ENCODE peak calls at places on chromosomes 3 and 15, in five cellular contexts. K is PC-3, B is SK-N-SH, A is neural progenitor cell, G is MM.1S. J is an unnamed sample.

GRCh38 chr15:58724471-58724870 is 25.0 kb downstream of the ADAM10 start:
- DNase-seq in G (no peak), K (no peak), B (no peak), A (no peak), J (peak; percentile 44)

GRCh38 chr15:85977586-85977985 is 102.1 kb upstream of the AGBL1 start:
- DNase-seq in B (no peak), A (no peak), K (no peak), G (no peak), J (no peak)

GRCh38 chr15:46768287-46768686 is 949.0 kb upstream of the SEMA6D start:
- DNase-seq in B (no peak), A (no peak), G (no peak), K (no peak), J (no peak)

GRCh38 chr3:128950223-128950938 is 43.5 kb downstream of the CFAP92 start:
- DNase-seq in G (peak; percentile 40), A (peak; percentile 61), B (peak; percentile 53), K (peak; percentile 12), J (peak; percentile 19)

GRCh38 chr15:91664224-91664836 is 189.2 kb upstream of the SLCO3A1 start:
- DNase-seq in B (no peak), A (no peak), G (no peak), K (no peak), J (no peak)

GRCh38 chr3:140455476-140455875 is 222.4 kb upstream of the TRIM42 start:
- DNase-seq in A (no peak), K (no peak), B (no peak), G (no peak), J (no peak)

GRCh38 chr15:94294556-94294955 is 63.2 kb downstream of the MCTP2 start:
- DNase-seq in K (no peak), G (no peak), A (no peak), B (no peak), J (no peak)

GRCh38 chr3:44682182-44682896 is 30.1 kb upstream of the ZNF502 start:
- DNase-seq in B (no peak), G (no peak), K (peak; percentile 17), A (no peak), J (peak; percentile 80)

GRCh38 chr3:52839892-52840545 is 5.2 kb upstream of the MUSTN1 start:
- DNase-seq in K (peak; percentile 22), A (no peak), B (no peak), G (no peak), J (peak; percentile 9)

GRCh38 chr3:129793356-129793755 is 100.2 kb downstream of the TMCC1 start:
- DNase-seq in K (peak; percentile 48), B (no peak), G (no peak), A (peak; percentile 42), J (peak; percentile 31)

GRCh38 chr3:106386050-106386449 is 517.2 kb upstream of the CBLB start:
- DNase-seq in K (no peak), G (no peak), A (no peak), B (no peak), J (no peak)
- H3K4me3 ChIP-seq in K (no peak overlapping the region), G (no peak overlapping the region), A (no peak overlapping the region), B (no peak overlapping the region), J (no peak overlapping the region)

DNA sequence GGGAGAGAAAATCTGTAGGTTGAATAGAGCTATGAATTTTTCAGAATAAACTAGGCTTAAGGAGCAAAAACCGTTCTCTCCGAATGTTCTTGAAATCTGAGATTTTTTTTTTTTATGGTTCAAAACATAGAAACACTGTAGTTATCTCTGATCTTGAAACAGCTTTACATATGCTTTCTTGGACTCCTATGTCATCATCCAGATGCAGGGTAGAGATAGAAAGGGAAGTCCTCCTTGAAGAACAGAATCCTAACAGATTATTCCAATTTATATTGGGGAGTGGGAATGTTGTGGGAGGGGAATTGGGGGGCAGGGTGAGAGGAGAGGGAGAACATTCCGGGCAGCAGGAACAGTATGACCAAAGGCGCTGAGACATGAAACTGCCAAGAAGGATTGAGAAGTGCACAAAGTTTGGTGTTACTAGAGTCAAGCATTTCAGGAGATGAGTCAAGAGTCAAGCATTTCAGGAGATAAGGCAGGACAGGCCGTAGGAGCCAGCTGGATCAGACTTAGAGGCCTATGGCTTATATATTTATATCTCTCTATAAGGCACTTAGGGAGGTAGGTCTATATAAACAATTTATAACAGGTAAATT is 21.9 kb upstream of the ST3GAL6 start:
- DNase-seq in A (no peak), K (peak; percentile 71), G (no peak), B (no peak), J (no peak)
- H3F3A ChIP-seq in A (no peaks in the 10 kb centered on the region), K (no peaks in the 10 kb centered on the region), G (peaks cover 43% of the 10 kb centered on the region), B (no peaks in the 10 kb centered on the region), J (no peaks in the 10 kb centered on the region)

GRCh38 chr3:157406376-157406775 is 30.3 kb upstream of the PTX3 start:
- DNase-seq in G (no peak), A (no peak), K (no peak), B (no peak), J (no peak)
- H3K9ac ChIP-seq in G (no peak overlapping the region), A (no peak overlapping the region), K (no peak overlapping the region), B (no peak overlapping the region), J (no peak overlapping the region)

DNA sequence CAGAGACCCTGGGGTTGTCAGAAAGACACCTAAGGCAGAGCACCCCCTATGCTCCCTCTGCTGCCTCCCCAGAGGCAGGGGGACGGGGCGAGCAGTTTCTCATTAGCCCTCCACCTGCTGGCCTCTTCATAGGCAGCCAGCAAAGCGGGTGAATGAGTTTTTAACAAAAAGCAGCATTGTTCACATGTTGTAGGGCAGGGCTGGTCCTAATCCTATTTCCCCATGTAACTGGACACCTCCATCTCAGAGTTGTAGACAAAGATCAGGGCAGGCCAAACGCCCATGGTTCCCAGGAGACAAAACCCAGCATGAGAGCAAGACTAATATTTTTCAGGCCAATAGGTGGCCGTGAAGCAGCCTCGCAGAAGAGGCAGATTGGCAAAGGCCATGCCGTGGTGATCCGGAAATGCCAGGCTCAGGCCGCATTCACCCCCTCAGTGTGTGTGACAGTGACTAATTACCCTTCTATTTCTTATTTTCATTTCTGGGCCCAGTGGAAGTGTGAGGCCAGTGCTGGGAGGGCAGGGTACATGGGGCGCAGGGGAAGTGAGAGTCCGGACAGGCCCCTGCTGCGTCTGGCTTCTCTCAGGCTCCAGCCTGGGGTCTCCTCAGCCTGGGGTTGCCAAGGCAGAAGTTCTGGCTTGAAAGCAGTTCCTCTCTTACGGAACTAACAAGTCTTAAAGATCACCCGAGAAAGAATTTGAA is 64.7 kb downstream of the BOC start:
- DNase-seq in G (peak; percentile 78), A (peak; percentile 93), K (peak; percentile 55), B (no peak), J (peak; percentile 79)
- H3K4me3 ChIP-seq in G (peak overlapping the region; percentile 51), A (no peak overlapping the region), K (no peak overlapping the region), B (no peak overlapping the region), J (peak overlapping the region; percentile 69)

GRCh38 chr15:40183636-40184463 is 23.0 kb downstream of the BUB1B start:
- DNase-seq in A (no peak), K (no peak), B (no peak), G (no peak), J (no peak)
- H3F3A ChIP-seq in A (no peaks in the 10 kb centered on the region), K (no peaks in the 10 kb centered on the region), B (no peaks in the 10 kb centered on the region), G (peaks cover 13% of the 10 kb centered on the region), J (no peaks in the 10 kb centered on the region)

GRCh38 chr15:82709421-82710207 is at the start of gene AP3B2:
- DNase-seq in K (peak; percentile 58), B (peak; percentile 97), A (peak; percentile 94), G (peak; percentile 77), J (peak; percentile 91)
- H3K9ac ChIP-seq in K (no peak within 1 kb of the TSS), B (no peak within 1 kb of the TSS), A (no peak within 1 kb of the TSS), G (no peak within 1 kb of the TSS), J (no peak within 1 kb of the TSS)

GRCh38 chr3:143538577-143538981 is 309.7 kb downstream of the SLC9A9 start:
- DNase-seq in K (no peak), A (no peak), B (no peak), G (no peak), J (peak; percentile 87)
- H3K4me3 ChIP-seq in K (no peak overlapping the region), A (no peak overlapping the region), B (no peak overlapping the region), G (no peak overlapping the region), J (peak overlapping the region; percentile 27)

GRCh38 chr15:44719293-44719999 is 8.1 kb downstream of the B2M start:
- DNase-seq in A (no peak), K (peak; percentile 25), G (peak; percentile 67), B (no peak), J (no peak)
- H3F3A ChIP-seq in A (no peaks in the 10 kb centered on the region), K (no peaks in the 10 kb centered on the region), G (peaks cover 68% of the 10 kb centered on the region), B (peaks cover 9% of the 10 kb centered on the region), J (peaks cover 40% of the 10 kb centered on the region)

GRCh38 chr3:126082334-126083137 is 1.4 kb downstream of the SLC41A3 start:
- DNase-seq in A (no peak), K (no peak), G (no peak), B (no peak), J (no peak)
- H3K9ac ChIP-seq in A (no peak overlapping the region), K (no peak overlapping the region), G (peak overlapping the region; percentile 74), B (peak overlapping the region; percentile 71), J (peak overlapping the region; percentile 81)

GRCh38 chr3:66756468-66757036 is 241.6 kb upstream of the KBTBD8 start:
- DNase-seq in B (no peak), G (no peak), A (no peak), K (no peak), J (no peak)

GRCh38 chr3:66754613-66755012 is 243.5 kb upstream of the KBTBD8 start:
- DNase-seq in B (no peak), G (no peak), A (no peak), K (no peak), J (no peak)

GRCh38 chr3:66751842-66752241 is 246.3 kb upstream of the KBTBD8 start:
- DNase-seq in G (no peak), A (no peak), B (no peak), K (no peak), J (no peak)

GRCh38 chr3:66753670-66754069 is 244.4 kb upstream of the KBTBD8 start:
- DNase-seq in G (no peak), K (no peak), B (no peak), A (no peak), J (no peak)

GRCh38 chr3:66755924-66756323 is 242.2 kb upstream of the KBTBD8 start:
- DNase-seq in G (no peak), A (no peak), K (no peak), B (no peak), J (no peak)
- H3K4me3 ChIP-seq in G (no peak overlapping the region), A (no peak overlapping the region), K (no peak overlapping the region), B (no peak overlapping the region), J (no peak overlapping the region)